ENCODE peak calls at places on chromosome 13, in seven cellular contexts. T is AG10803, G is HS-5, Y is nephron progenitor cell, B is NB4, C is neural crest cell, L is T-helper 9 cell. K is an unnamed sample.
A peak's percentile ranks its signal among the peaks of the same experiment; 100 is the strongest.

GRCh38 chr13:113742000-113742441 is 17.0 kb upstream of the TMEM255B start:
- DNase-seq in G (no peak), Y (peak; percentile 46), L (no peak), B (peak; percentile 98), C (no peak), T (peak; percentile 46), K (no peak)

GRCh38 chr13:60679928-60680693 is 283.1 kb downstream of the TDRD3 start:
- DNase-seq in L (no peak), T (no peak), B (peak; percentile 6), Y (no peak), G (no peak), C (no peak), K (no peak)

GRCh38 chr13:52984881-52985363 is 43.7 kb upstream of the OLFM4 start:
- DNase-seq in Y (no peak), C (no peak), T (no peak), G (no peak), L (no peak), B (no peak), K (no peak)

GRCh38 chr13:38564751-38565150 is 122.1 kb upstream of the FREM2 start:
- DNase-seq in L (no peak), Y (no peak), G (no peak), B (no peak), T (no peak), C (no peak), K (no peak)

GRCh38 chr13:26476111-26476743 is 81.3 kb upstream of the WASF3 start:
- DNase-seq in B (no peak), Y (peak; percentile 62), G (no peak), T (peak; percentile 71), C (peak; percentile 36), L (no peak), K (no peak)

GRCh38 chr13:79874396-79875360 is 393.7 kb downstream of the NDFIP2 start:
- DNase-seq in Y (no peak), L (no peak), C (no peak), B (no peak), T (peak; percentile 11), G (no peak), K (no peak)

GRCh38 chr13:97459215-97459772 is 25.3 kb downstream of the RAP2A start:
- DNase-seq in Y (no peak), L (no peak), G (no peak), B (no peak), T (no peak), C (no peak), K (no peak)

GRCh38 chr13:30805603-30806011 is 70.3 kb downstream of the ALOX5AP start:
- DNase-seq in L (no peak), C (peak; percentile 54), G (no peak), Y (peak; percentile 21), T (no peak), B (no peak), K (no peak)

GRCh38 chr13:84896128-84896527 is 903.1 kb downstream of the SLITRK6 start:
- DNase-seq in G (peak; percentile 3), B (peak; percentile 70), C (peak; percentile 67), T (peak; percentile 49), L (peak; percentile 7), Y (peak; percentile 53), K (no peak)

GRCh38 chr13:35475960-35476943 is at the start of gene MAB21L1:
- DNase-seq in T (peak; percentile 82), L (no peak), C (peak; percentile 34), Y (peak; percentile 32), G (no peak), B (peak; percentile 40), K (no peak)

GRCh38 chr13:40916207-40916998 is 102.7 kb downstream of the ELF1 start:
- DNase-seq in Y (no peak), B (no peak), G (no peak), T (peak; percentile 46), C (no peak), L (no peak), K (no peak)